ENCODE peak calls at places on chromosome 21, in eight cellular contexts. G is HCT116, E is sigmoid colon, Q is breast epithelium, V is suprapubic skin, N is K562, T is Panc1, A is upper lobe of left lung. P is an unnamed sample.

GRCh38 chr21:40169971-40170370 is 302.7 kb downstream of the PCP4 start:
- DNase-seq in V (peak; percentile 54), N (no peak), Q (no peak), T (no peak), A (peak; percentile 42), G (no peak), E (no peak), P (no peak)

GRCh38 chr21:44931501-44932365 is 8.1 kb upstream of the SLX9 start:
- DNase-seq in N (no peak), T (no peak), V (no peak), G (no peak), E (no peak), Q (no peak), A (peak; percentile 85), P (no peak)

GRCh38 chr21:42532466-42533181 is 19.0 kb downstream of the SLC37A1 start:
- DNase-seq in A (no peak), Q (no peak), V (peak; percentile 78), G (no peak), T (no peak), E (peak; percentile 87), N (no peak), P (no peak)

GRCh38 chr21:34105947-34106541 is 32.7 kb downstream of the MRPS6 start:
- DNase-seq in Q (no peak), E (no peak), N (no peak), G (no peak), A (no peak), V (no peak), T (no peak), P (no peak)

GRCh38 chr21:44760376-44760775 is 41.2 kb downstream of the UBE2G2 start:
- DNase-seq in Q (no peak), A (no peak), G (no peak), N (no peak), E (no peak), V (peak; percentile 74), T (no peak), P (no peak)

GRCh38 chr21:42066521-42066920 is 4.6 kb upstream of the UMODL1 start:
- DNase-seq in T (no peak), Q (no peak), E (no peak), V (no peak), A (no peak), G (no peak), N (no peak), P (no peak)

GRCh38 chr21:30497065-30497464 is at the start of gene KRTAP19-4:
- DNase-seq in E (no peak), A (no peak), Q (no peak), G (no peak), T (no peak), N (no peak), V (no peak), P (no peak)

GRCh38 chr21:31526040-31526439 is 133.5 kb upstream of the SOD1 start:
- DNase-seq in Q (no peak), A (no peak), T (no peak), V (no peak), E (no peak), G (no peak), N (no peak), P (no peak)

GRCh38 chr21:30434033-30434631 is 4.1 kb downstream of the KRTAP13-4 start:
- DNase-seq in Q (no peak), T (peak; percentile 0), V (no peak), A (no peak), N (peak; percentile 29), E (no peak), G (no peak), P (no peak)

GRCh38 chr21:14438204-14438603 is 55.3 kb upstream of the HSPA13 start:
- DNase-seq in A (no peak), V (no peak), T (no peak), G (no peak), N (no peak), Q (no peak), E (no peak), P (no peak)

GRCh38 chr21:33691945-33692594 is 49.8 kb downstream of the ITSN1 start:
- DNase-seq in G (no peak), V (no peak), Q (no peak), E (no peak), N (no peak), T (no peak), A (no peak), P (no peak)

GRCh38 chr21:42061866-42062542 is 9.1 kb upstream of the UMODL1 start:
- DNase-seq in G (no peak), Q (no peak), A (peak; percentile 81), E (no peak), V (no peak), N (no peak), T (no peak), P (no peak)

GRCh38 chr21:32192291-32192690 is 86.6 kb downstream of the MIS18A start:
- DNase-seq in G (no peak), Q (no peak), A (no peak), V (no peak), N (no peak), E (no peak), T (no peak), P (peak; percentile 57)

GRCh38 chr21:22993822-22994574 is 1995.8 kb downstream of the NCAM2 start:
- DNase-seq in V (no peak), G (no peak), Q (no peak), A (peak; percentile 36), N (no peak), T (no peak), E (no peak), P (no peak)

GRCh38 chr21:33219961-33220360 is 9.8 kb upstream of the IFNAR2 start:
- DNase-seq in T (no peak), Q (no peak), G (no peak), N (no peak), V (no peak), E (no peak), A (no peak), P (no peak)

GRCh38 chr21:31299291-31300147 is 44.5 kb downstream of the TIAM1 start:
- DNase-seq in G (no peak), E (no peak), V (no peak), A (no peak), T (no peak), N (no peak), Q (no peak), P (no peak)

GRCh38 chr21:31408306-31409088 is 64.4 kb upstream of the TIAM1 start:
- DNase-seq in N (no peak), V (no peak), E (no peak), T (no peak), G (no peak), Q (no peak), A (no peak), P (no peak)

GRCh38 chr21:14646893-14647292 is 100.8 kb upstream of the SAMSN1 start:
- DNase-seq in Q (no peak), N (no peak), V (no peak), E (no peak), T (no peak), G (no peak), A (no peak), P (no peak)

GRCh38 chr21:38925923-38926322 is 120.2 kb downstream of the ETS2 start:
- DNase-seq in E (peak; percentile 91), T (no peak), N (no peak), V (no peak), A (no peak), Q (no peak), G (no peak), P (peak; percentile 93)
- H3K27ac ChIP-seq in E (peak overlapping the region; percentile 73), T (no peak overlapping the region), N (no peak overlapping the region), V (peak overlapping the region; percentile 26), A (peak overlapping the region; percentile 46), Q (peak overlapping the region; percentile 75), G (no peak overlapping the region), P (peak overlapping the region; percentile 85)

DNA sequence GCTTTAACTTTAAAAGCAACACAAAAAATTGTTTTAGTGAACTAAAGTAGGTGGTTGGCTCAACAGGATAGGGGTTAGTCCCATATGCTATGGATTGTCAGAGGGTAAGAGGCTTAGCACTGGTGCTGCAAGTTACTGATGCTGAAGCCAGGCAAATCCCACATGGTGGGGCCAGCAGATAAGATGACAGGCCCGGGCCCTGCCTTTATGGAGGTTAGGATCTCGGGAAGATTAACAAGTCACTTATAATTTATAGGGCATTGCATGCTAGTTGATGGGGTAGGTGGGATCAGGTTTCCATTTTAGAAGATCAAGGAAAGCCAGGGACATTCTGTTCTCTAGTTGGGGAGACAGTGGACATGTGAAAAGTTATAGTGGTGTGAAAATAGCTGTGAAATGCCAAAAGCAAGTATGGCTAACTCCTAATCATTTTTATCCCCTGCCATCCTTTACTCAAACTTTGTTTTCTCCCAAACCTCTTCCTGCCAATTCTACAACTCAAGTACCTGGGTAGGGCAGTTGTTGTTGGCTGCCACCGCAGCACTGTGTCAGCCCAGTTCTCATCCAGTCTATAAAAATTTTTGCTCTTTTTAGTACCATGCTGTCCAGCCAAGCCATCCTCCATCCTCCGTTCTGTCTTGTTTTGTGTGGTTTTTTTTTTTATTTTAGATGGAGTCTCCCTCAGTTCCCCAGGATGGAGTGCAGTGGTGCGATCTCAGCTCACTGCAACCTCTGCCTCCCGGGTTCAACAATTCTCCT is 10.3 kb downstream of the CHAF1B start:
- DNase-seq in E (peak; percentile 27), N (no peak), V (peak; percentile 41), G (no peak), T (no peak), A (no peak), Q (no peak), P (no peak)
- H3K4me3 ChIP-seq in E (no peak overlapping the region), N (no peak overlapping the region), V (no peak overlapping the region), G (no peak overlapping the region), T (no peak overlapping the region), A (no peak overlapping the region), Q (no peak overlapping the region), P (no peak overlapping the region)

GRCh38 chr21:25564349-25564948 is 42.8 kb downstream of the MRPL39 start:
- DNase-seq in Q (no peak), E (no peak), V (no peak), T (no peak), N (no peak), A (no peak), G (no peak), P (no peak)
- TF ChIP-seq POLR2AphosphoS5 in Q (no peak), E (no peak), V (no peak), T (no peak), N (no peak), A (no peak), G (no peak), P (no peak)

GRCh38 chr21:16420086-16420724 is 690.4 kb downstream of the USP25 start:
- DNase-seq in E (peak; percentile 71), G (no peak), Q (no peak), A (no peak), N (no peak), V (no peak), T (no peak), P (no peak)
- H3K27ac ChIP-seq in E (peak overlapping the region; percentile 58), G (no peak overlapping the region), Q (peak overlapping the region; percentile 82), A (peak overlapping the region; percentile 71), N (no peak overlapping the region), V (peak overlapping the region; percentile 86), T (peak overlapping the region; percentile 70), P (peak overlapping the region; percentile 70)

DNA sequence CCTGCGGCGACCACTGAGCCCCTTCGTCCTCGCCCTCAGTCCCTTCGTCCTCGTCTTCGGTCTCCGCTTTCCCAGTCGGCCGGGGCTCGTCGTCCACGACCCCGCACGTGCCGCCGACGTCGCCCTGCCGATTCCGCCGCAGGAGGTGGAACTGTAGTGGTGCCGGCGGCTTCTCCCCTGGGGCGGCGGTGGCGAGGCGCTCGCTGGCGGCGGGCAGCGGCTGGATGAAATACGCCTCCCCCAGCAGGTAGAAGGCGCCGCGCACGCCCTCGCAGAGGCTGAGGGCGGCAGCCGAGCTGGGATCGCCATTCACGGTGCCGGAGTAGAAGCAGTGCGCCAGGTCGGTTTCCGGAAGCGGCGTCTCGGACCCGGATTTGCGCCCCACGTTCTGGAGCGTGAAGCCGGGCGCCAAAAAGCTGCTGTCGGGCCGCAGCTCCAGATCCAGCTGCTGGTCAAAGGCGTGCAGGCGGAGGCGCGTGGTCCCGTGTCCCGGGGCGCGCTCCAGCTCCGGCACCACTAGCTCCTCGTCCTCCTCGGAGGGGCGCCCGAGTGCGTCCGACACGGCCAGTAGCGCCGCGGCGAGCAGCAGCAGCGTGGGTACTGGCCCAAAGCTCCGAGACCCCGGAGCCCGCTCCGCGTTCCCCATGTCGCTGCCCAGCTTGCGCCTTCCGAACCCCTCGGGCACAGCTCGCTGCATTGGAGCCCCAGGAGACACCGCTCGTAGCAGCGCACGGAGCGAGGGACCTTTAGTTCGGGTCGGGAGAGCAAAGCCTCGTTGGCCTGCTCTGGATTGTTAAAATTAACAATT is 747 bp downstream of the ADAMTS1 start:
- DNase-seq in V (no peak), G (no peak), N (no peak), E (peak; percentile 84), Q (no peak), T (no peak), A (peak; percentile 89), P (no peak)
- H3K4me3 ChIP-seq in V (peak overlapping the region; percentile 82), G (no peak overlapping the region), N (no peak overlapping the region), E (peak overlapping the region; percentile 62), Q (peak overlapping the region; percentile 94), T (peak overlapping the region; percentile 48), A (peak overlapping the region; percentile 83), P (peak overlapping the region; percentile 81)